ENCODE peak calls at places on chromosomes 5 and 9, in six cellular contexts. J is NCI-H1092; O is chondrocyte; P is activated CD4-positive, alpha-beta T cell treated with anti-CD3 and anti-CD28 coated beads, Interleukin-2, amount 50 U/mL, for 24 hours; Y is WTC11; G is kidney. L is an unnamed sample.

GRCh38 chr5:58268263-58268662 is 191.6 kb downstream of the PLK2 start:
- DNase-seq in J (no peak), O (no peak), P (no peak), Y (no peak), G (no peak), L (no peak)

GRCh38 chr9:122195875-122196274 is 32.9 kb downstream of the LHX6 start:
- DNase-seq in J (no peak), O (no peak), P (no peak), Y (no peak), G (no peak), L (no peak)

GRCh38 chr5:170315154-170315553 is 17.6 kb upstream of the LCP2 start:
- DNase-seq in J (no peak), O (no peak), P (no peak), Y (no peak), G (peak), L (no peak)

GRCh38 chr9:91099471-91099870 is 262.2 kb downstream of the AUH start:
- DNase-seq in J (no peak), O (no peak), P (no peak), Y (no peak), G (no peak), L (no peak)

GRCh38 chr5:172659909-172660628 is 19.0 kb downstream of the NEURL1B start:
- DNase-seq in J (peak), O (no peak), P (no peak), Y (peak), G (peak), L (peak)

GRCh38 chr5:113038714-113039113 is 62.1 kb downstream of the DCP2 start:
- DNase-seq in J (no peak), O (no peak), P (no peak), Y (no peak), G (no peak), L (no peak)

GRCh38 chr9:2628926-2629325 is 7.3 kb downstream of the VLDLR start:
- DNase-seq in J (no peak), O (no peak), P (no peak), Y (no peak), G (no peak), L (no peak)

GRCh38 chr5:103910002-103910401 is 347.4 kb upstream of the NUDT12 start:
- DNase-seq in J (no peak), O (no peak), P (no peak), Y (no peak), G (no peak), L (no peak)

GRCh38 chr9:34463098-34463900 is 4.7 kb downstream of the DNAI1 start:
- DNase-seq in J (no peak), O (no peak), P (peak), Y (no peak), G (no peak), L (no peak)

GRCh38 chr9:128552153-128552743 is at the start of gene SPTAN1:
- DNase-seq in J (peak), O (peak), P (peak), Y (peak), G (peak), L (peak)

GRCh38 chr5:31758803-31759425 is 120.0 kb downstream of the PDZD2 start:
- DNase-seq in J (no peak), O (no peak), P (no peak), Y (no peak), G (no peak), L (no peak)

GRCh38 chr9:36207016-36207415 is 16.3 kb downstream of the CLTA start:
- DNase-seq in J (no peak), O (no peak), P (no peak), Y (no peak), G (no peak), L (no peak)

GRCh38 chr5:6683241-6683640 is 30.0 kb upstream of the TENT4A start:
- DNase-seq in J (no peak), O (no peak), P (no peak), Y (no peak), G (no peak), L (no peak)

GRCh38 chr5:108079754-108080153 is 302.1 kb downstream of the FBXL17 start:
- DNase-seq in J (no peak), O (no peak), P (no peak), Y (no peak), G (no peak), L (no peak)

GRCh38 chr5:113311301-113311700 is 123.5 kb downstream of the TSSK1B start:
- DNase-seq in J (no peak), O (no peak), P (no peak), Y (no peak), G (no peak), L (no peak)

GRCh38 chr5:109953821-109954220 is 264.1 kb downstream of the MAN2A1 start:
- DNase-seq in J (no peak), O (no peak), P (no peak), Y (no peak), G (no peak), L (no peak)

GRCh38 chr9:38212016-38212415 is 143.0 kb upstream of the SHB start:
- DNase-seq in J (no peak), O (no peak), P (no peak), Y (no peak), G (no peak), L (no peak)

GRCh38 chr9:127910613-127911205 is 6.1 kb downstream of the ST6GALNAC4 start:
- DNase-seq in J (no peak), O (no peak), P (no peak), Y (no peak), G (peak), L (no peak)

GRCh38 chr5:30894811-30895210 is 298.7 kb upstream of the CDH6 start:
- DNase-seq in J (no peak), O (no peak), P (no peak), Y (no peak), G (no peak), L (no peak)

GRCh38 chr5:35198096-35198495 is 32.2 kb downstream of the PRLR start:
- DNase-seq in J (peak), O (no peak), P (no peak), Y (no peak), G (peak), L (peak)

GRCh38 chr9:105403552-105404246 is 44.1 kb upstream of the FSD1L start:
- DNase-seq in J (no peak), O (no peak), P (no peak), Y (peak), G (no peak), L (no peak)

GRCh38 chr5:164934039-164934438 is 1428.6 kb downstream of the MAT2B start:
- DNase-seq in J (no peak), O (no peak), P (no peak), Y (no peak), G (no peak), L (no peak)

GRCh38 chr9:72299017-72299603 is 65.9 kb downstream of the ZFAND5 start:
- DNase-seq in J (no peak), O (no peak), P (no peak), Y (no peak), G (no peak), L (no peak)

GRCh38 chr5:148938535-148938907 is 112.1 kb downstream of the ADRB2 start:
- DNase-seq in J (no peak), O (no peak), P (no peak), Y (no peak), G (no peak), L (no peak)

GRCh38 chr9:35612843-35613242 is 5.4 kb downstream of the CD72 start:
- DNase-seq in J (no peak), O (no peak), P (no peak), Y (no peak), G (no peak), L (no peak)

GRCh38 chr5:161765611-161766010 is 80.1 kb downstream of the GABRA6 start:
- DNase-seq in J (no peak), O (no peak), P (no peak), Y (no peak), G (no peak), L (no peak)

GRCh38 chr5:5165541-5166002 is 25.4 kb downstream of the ADAMTS16 start:
- DNase-seq in J (no peak), O (no peak), P (no peak), Y (no peak), G (no peak), L (no peak)

L was measured in upper lobe of right lung.